ENCODE peak calls at places on chromosomes 6 and 20, in six cellular contexts. R is memory B cell, Y is hypothalamus, B is brain microvascular endothelial cell, C is mucosa of gallbladder, W is NCI-H510A treated with DMSO at 0.1 percent for 48 hours. S is an unnamed sample.

GRCh38 chr6:90383212-90383611 is 86.6 kb upstream of the BACH2 start:
- DNase-seq in R (no peak), Y (no peak), C (no peak), B (no peak), W (no peak), S (no peak)

GRCh38 chr6:129865013-129865412 is 3.9 kb upstream of the TMEM244 start:
- DNase-seq in C (no peak), W (no peak), B (no peak), Y (no peak), R (no peak), S (no peak)

GRCh38 chr20:60139663-60140446 is 181.6 kb downstream of the CDH26 start:
- DNase-seq in Y (no peak), W (no peak), R (no peak), B (peak), C (no peak), S (peak)

GRCh38 chr6:44664716-44665115 is 277.2 kb downstream of the CDC5L start:
- DNase-seq in W (no peak), B (no peak), R (no peak), Y (no peak), C (no peak), S (no peak)

GRCh38 chr20:61600061-61600460 is 348.0 kb downstream of the CDH4 start:
- DNase-seq in W (no peak), Y (no peak), R (no peak), B (no peak), C (no peak), S (no peak)

GRCh38 chr6:169985121-169986015 is 233.9 kb downstream of the ERMARD start:
- DNase-seq in C (no peak), B (no peak), R (no peak), Y (no peak), W (no peak), S (no peak)

GRCh38 chr20:13831476-13831875 is 46.6 kb downstream of the NDUFAF5 start:
- DNase-seq in W (no peak), Y (no peak), C (no peak), B (no peak), R (no peak), S (no peak)

GRCh38 chr6:107655245-107655644 is 165.3 kb downstream of the SOBP start:
- DNase-seq in B (no peak), C (no peak), W (no peak), R (no peak), Y (no peak), S (peak)

GRCh38 chr20:13588049-13588448 is 50.7 kb downstream of the TASP1 start:
- DNase-seq in Y (no peak), C (no peak), R (no peak), B (no peak), W (no peak), S (no peak)